ENCODE peak calls at places on chromosomes 5 and 9, in eight cellular contexts. One of them, this sample, is unnamed. For H3K36me3, the result is how much of the 10 kb centered on the place peaks cover.

GRCh38 chr9:23945897-23946296 is 119.9 kb upstream of the ELAVL2 start:
- DNase-seq in heart right ventricle: no peak
- DNase-seq in PC-9: no peak
- DNase-seq in body of pancreas: no peak
- DNase-seq in mesendoderm: no peak
- DNase-seq in uterus: no peak
- DNase-seq in CD8-positive, alpha-beta memory T cell: no peak
- DNase-seq in stomach: no peak
- DNase-seq in this sample: no peak

GRCh38 chr5:114789773-114790402 is 379.8 kb downstream of the TRIM36 start:
- DNase-seq in heart right ventricle: no peak
- DNase-seq in mesendoderm: peak
- DNase-seq in CD8-positive, alpha-beta memory T cell: no peak
- DNase-seq in stomach: no peak
- DNase-seq in uterus: no peak
- DNase-seq in PC-9: no peak
- DNase-seq in body of pancreas: no peak
- DNase-seq in this sample: no peak

GRCh38 chr5:132369471-132370240 is at the start of gene SLC22A5:
- DNase-seq in uterus: peak
- DNase-seq in mesendoderm: peak
- DNase-seq in PC-9: peak
- DNase-seq in heart right ventricle: peak
- DNase-seq in CD8-positive, alpha-beta memory T cell: peak
- DNase-seq in body of pancreas: peak
- DNase-seq in stomach: peak
- DNase-seq in this sample: peak

GRCh38 chr5:108345541-108346171 is 36.2 kb downstream of the FBXL17 start:
- DNase-seq in uterus: no peak
- DNase-seq in mesendoderm: peak
- DNase-seq in PC-9: peak
- DNase-seq in heart right ventricle: no peak
- DNase-seq in body of pancreas: no peak
- DNase-seq in CD8-positive, alpha-beta memory T cell: peak
- DNase-seq in stomach: no peak
- DNase-seq in this sample: no peak

GRCh38 chr5:5183933-5184332 is 43.8 kb downstream of the ADAMTS16 start:
- DNase-seq in uterus: no peak
- DNase-seq in stomach: no peak
- DNase-seq in mesendoderm: no peak
- DNase-seq in body of pancreas: no peak
- DNase-seq in CD8-positive, alpha-beta memory T cell: no peak
- DNase-seq in heart right ventricle: no peak
- DNase-seq in PC-9: no peak
- DNase-seq in this sample: no peak

GRCh38 chr5:136457390-136458094 is 92.2 kb upstream of the TRPC7 start:
- DNase-seq in uterus: no peak
- DNase-seq in CD8-positive, alpha-beta memory T cell: no peak
- DNase-seq in body of pancreas: peak
- DNase-seq in stomach: peak
- DNase-seq in PC-9: no peak
- DNase-seq in heart right ventricle: no peak
- DNase-seq in mesendoderm: no peak
- DNase-seq in this sample: no peak

GRCh38 chr5:160685695-160686094 is 166.3 kb downstream of the ATP10B start:
- DNase-seq in CD8-positive, alpha-beta memory T cell: no peak
- DNase-seq in stomach: no peak
- DNase-seq in heart right ventricle: no peak
- DNase-seq in uterus: no peak
- DNase-seq in mesendoderm: peak
- DNase-seq in PC-9: no peak
- DNase-seq in body of pancreas: no peak
- DNase-seq in this sample: no peak

GRCh38 chr9:124222918-124223720 is 34.6 kb upstream of the NEK6 start:
- DNase-seq in uterus: peak
- DNase-seq in heart right ventricle: peak
- DNase-seq in CD8-positive, alpha-beta memory T cell: no peak
- DNase-seq in PC-9: peak
- DNase-seq in stomach: peak
- DNase-seq in body of pancreas: peak
- DNase-seq in mesendoderm: no peak
- DNase-seq in this sample: peak

GRCh38 chr5:90136952-90137528 is 272.5 kb downstream of the CETN3 start:
- DNase-seq in uterus: no peak
- DNase-seq in stomach: no peak
- DNase-seq in CD8-positive, alpha-beta memory T cell: no peak
- DNase-seq in heart right ventricle: no peak
- DNase-seq in body of pancreas: no peak
- DNase-seq in PC-9: no peak
- DNase-seq in mesendoderm: no peak
- DNase-seq in this sample: no peak

GRCh38 chr5:158796812-158797497 is 302.8 kb downstream of the EBF1 start:
- DNase-seq in body of pancreas: no peak
- DNase-seq in uterus: no peak
- DNase-seq in PC-9: no peak
- DNase-seq in heart right ventricle: no peak
- DNase-seq in stomach: no peak
- DNase-seq in CD8-positive, alpha-beta memory T cell: no peak
- DNase-seq in mesendoderm: no peak
- DNase-seq in this sample: no peak
- H3K36me3 ChIP-seq in body of pancreas: under half
- H3K36me3 ChIP-seq in uterus: under half
- H3K36me3 ChIP-seq in PC-9: under half
- H3K36me3 ChIP-seq in heart right ventricle: under half
- H3K36me3 ChIP-seq in stomach: under half
- H3K36me3 ChIP-seq in CD8-positive, alpha-beta memory T cell: under half
- H3K36me3 ChIP-seq in mesendoderm: under half
- H3K36me3 ChIP-seq in this sample: under half

DNA sequence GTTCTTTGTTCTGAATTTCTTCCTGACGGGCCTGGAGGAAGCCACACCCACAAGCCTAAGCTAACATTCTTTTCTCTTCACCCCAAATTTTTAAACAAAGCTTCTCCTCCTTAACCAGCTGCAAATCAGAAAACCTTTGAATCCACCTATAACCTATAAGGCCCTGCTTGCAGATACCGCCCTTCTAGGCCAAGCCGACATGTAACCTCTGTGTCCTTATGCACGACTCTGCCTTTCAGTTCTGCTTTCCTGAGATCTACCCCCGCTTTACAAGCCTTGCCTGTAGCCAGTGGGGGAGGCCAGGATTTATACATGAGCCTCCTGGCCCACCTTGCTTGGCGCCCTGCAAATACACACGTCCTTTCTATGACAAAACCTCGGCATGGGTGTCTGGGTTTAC is 19.3 kb downstream of the BRD9 start:
- DNase-seq in PC-9: no peak
- DNase-seq in CD8-positive, alpha-beta memory T cell: no peak
- DNase-seq in uterus: no peak
- DNase-seq in body of pancreas: no peak
- DNase-seq in stomach: no peak
- DNase-seq in mesendoderm: no peak
- DNase-seq in heart right ventricle: no peak
- DNase-seq in this sample: no peak
- H3K36me3 ChIP-seq in PC-9: half or more
- H3K36me3 ChIP-seq in CD8-positive, alpha-beta memory T cell: half or more
- H3K36me3 ChIP-seq in uterus: under half
- H3K36me3 ChIP-seq in body of pancreas: under half
- H3K36me3 ChIP-seq in stomach: half or more
- H3K36me3 ChIP-seq in mesendoderm: under half
- H3K36me3 ChIP-seq in heart right ventricle: under half
- H3K36me3 ChIP-seq in this sample: under half

GRCh38 chr5:128464596-128464995 is 73.4 kb downstream of the FBN2 start:
- DNase-seq in mesendoderm: no peak
- DNase-seq in heart right ventricle: no peak
- DNase-seq in body of pancreas: no peak
- DNase-seq in uterus: peak
- DNase-seq in stomach: no peak
- DNase-seq in PC-9: no peak
- DNase-seq in CD8-positive, alpha-beta memory T cell: no peak
- DNase-seq in this sample: no peak
- H3K36me3 ChIP-seq in mesendoderm: under half
- H3K36me3 ChIP-seq in heart right ventricle: under half
- H3K36me3 ChIP-seq in body of pancreas: under half
- H3K36me3 ChIP-seq in uterus: under half
- H3K36me3 ChIP-seq in stomach: under half
- H3K36me3 ChIP-seq in PC-9: under half
- H3K36me3 ChIP-seq in CD8-positive, alpha-beta memory T cell: under half
- H3K36me3 ChIP-seq in this sample: under half

DNA sequence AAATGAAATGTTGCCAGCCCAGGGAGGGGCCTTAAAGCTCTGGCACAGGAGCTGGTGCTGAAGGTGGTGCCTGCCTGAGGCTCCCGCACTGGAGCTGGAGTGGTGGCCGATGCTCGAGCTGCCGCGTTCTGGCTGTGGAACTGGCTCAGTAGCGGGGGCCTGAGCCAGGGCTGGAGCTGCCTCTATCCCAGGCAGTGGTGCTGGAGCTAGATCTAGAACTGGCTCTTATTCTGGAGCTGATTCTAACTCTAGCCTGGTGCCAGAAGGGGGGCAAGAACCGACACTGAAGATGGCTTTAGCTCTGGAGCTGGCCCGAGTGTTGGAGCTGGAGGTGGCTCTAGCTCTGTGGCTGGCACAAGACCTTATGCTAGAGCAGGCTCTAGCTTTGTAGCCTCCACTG is 19.2 kb downstream of the OBP2B start:
- DNase-seq in PC-9: no peak
- DNase-seq in stomach: no peak
- DNase-seq in heart right ventricle: no peak
- DNase-seq in body of pancreas: no peak
- DNase-seq in mesendoderm: no peak
- DNase-seq in uterus: no peak
- DNase-seq in CD8-positive, alpha-beta memory T cell: no peak
- DNase-seq in this sample: no peak
- H3K36me3 ChIP-seq in PC-9: under half
- H3K36me3 ChIP-seq in stomach: under half
- H3K36me3 ChIP-seq in heart right ventricle: under half
- H3K36me3 ChIP-seq in body of pancreas: under half
- H3K36me3 ChIP-seq in mesendoderm: under half
- H3K36me3 ChIP-seq in uterus: under half
- H3K36me3 ChIP-seq in CD8-positive, alpha-beta memory T cell: under half
- H3K36me3 ChIP-seq in this sample: under half

DNA sequence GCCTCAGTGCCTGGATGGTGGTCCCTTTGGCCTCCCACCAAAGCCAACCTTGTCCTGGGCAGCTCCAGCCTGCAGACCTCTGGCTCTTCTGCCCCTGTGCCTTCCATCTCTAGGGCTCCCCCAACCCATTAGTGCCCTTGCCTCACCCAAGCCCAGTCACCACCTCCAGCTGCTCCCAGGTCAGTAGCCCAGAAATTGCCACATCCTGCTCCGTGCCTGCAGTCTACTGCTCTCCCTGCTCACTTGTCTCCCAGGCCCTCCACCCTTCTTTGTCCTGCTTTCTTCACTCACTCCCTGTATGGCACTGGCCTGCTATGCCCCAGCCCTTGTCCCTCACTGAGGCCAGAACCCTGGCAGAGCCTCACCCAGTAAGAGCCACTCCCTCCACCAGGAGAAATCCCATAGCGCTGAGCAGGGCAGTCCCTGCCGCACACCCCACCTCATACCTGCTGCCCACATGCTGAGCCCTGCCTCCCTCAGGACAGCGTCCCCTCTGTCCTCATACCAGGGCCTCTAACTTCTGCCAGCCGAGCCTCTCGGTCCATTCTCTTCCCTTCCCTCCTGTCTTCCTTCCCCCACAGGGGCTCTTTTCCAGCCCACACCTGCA is 44.4 kb downstream of the JADE2 start:
- DNase-seq in stomach: no peak
- DNase-seq in heart right ventricle: no peak
- DNase-seq in body of pancreas: no peak
- DNase-seq in PC-9: no peak
- DNase-seq in uterus: no peak
- DNase-seq in CD8-positive, alpha-beta memory T cell: no peak
- DNase-seq in mesendoderm: no peak
- DNase-seq in this sample: no peak
- H3K36me3 ChIP-seq in stomach: half or more
- H3K36me3 ChIP-seq in heart right ventricle: under half
- H3K36me3 ChIP-seq in body of pancreas: under half
- H3K36me3 ChIP-seq in PC-9: under half
- H3K36me3 ChIP-seq in uterus: under half
- H3K36me3 ChIP-seq in CD8-positive, alpha-beta memory T cell: half or more
- H3K36me3 ChIP-seq in mesendoderm: under half
- H3K36me3 ChIP-seq in this sample: under half

GRCh38 chr9:114634387-114634786 is 23.2 kb downstream of the TEX53 start:
- DNase-seq in uterus: no peak
- DNase-seq in stomach: no peak
- DNase-seq in PC-9: no peak
- DNase-seq in CD8-positive, alpha-beta memory T cell: no peak
- DNase-seq in mesendoderm: no peak
- DNase-seq in heart right ventricle: no peak
- DNase-seq in body of pancreas: no peak
- DNase-seq in this sample: no peak
- H3K36me3 ChIP-seq in uterus: under half
- H3K36me3 ChIP-seq in stomach: half or more
- H3K36me3 ChIP-seq in PC-9: under half
- H3K36me3 ChIP-seq in CD8-positive, alpha-beta memory T cell: under half
- H3K36me3 ChIP-seq in mesendoderm: under half
- H3K36me3 ChIP-seq in heart right ventricle: under half
- H3K36me3 ChIP-seq in body of pancreas: under half
- H3K36me3 ChIP-seq in this sample: under half

DNA sequence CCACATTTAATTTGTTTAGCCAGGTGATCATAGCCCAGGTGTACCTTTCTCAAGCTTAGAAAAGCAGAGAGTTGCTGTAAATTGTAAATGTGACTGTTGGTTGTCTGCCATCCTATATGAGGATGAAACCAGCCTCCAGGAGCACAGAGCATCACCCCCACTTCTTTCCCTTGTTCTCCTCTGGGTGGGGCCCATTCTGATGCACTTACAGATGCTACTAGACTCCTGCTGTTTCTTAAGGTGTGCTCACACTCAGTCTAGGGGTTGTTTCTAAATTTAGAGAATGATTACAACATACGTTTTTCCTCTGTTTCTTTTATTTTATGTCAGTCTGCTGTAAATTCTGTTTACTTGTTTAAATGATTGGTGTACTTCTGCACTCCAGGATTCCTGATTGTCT is 10.5 kb downstream of the PTCD2 start:
- DNase-seq in stomach: no peak
- DNase-seq in mesendoderm: no peak
- DNase-seq in uterus: no peak
- DNase-seq in heart right ventricle: no peak
- DNase-seq in CD8-positive, alpha-beta memory T cell: no peak
- DNase-seq in body of pancreas: no peak
- DNase-seq in PC-9: no peak
- DNase-seq in this sample: no peak
- H3K36me3 ChIP-seq in stomach: half or more
- H3K36me3 ChIP-seq in mesendoderm: under half
- H3K36me3 ChIP-seq in uterus: under half
- H3K36me3 ChIP-seq in heart right ventricle: under half
- H3K36me3 ChIP-seq in CD8-positive, alpha-beta memory T cell: under half
- H3K36me3 ChIP-seq in body of pancreas: under half
- H3K36me3 ChIP-seq in PC-9: half or more
- H3K36me3 ChIP-seq in this sample: under half

This sample was measured in testis.